ENCODE peak calls at places on chromosomes 6 and 20, in five cellular contexts. Z, T, H, L and U are unnamed samples.

GRCh38 chr6:159110013-159110412 is 59.2 kb upstream of the FNDC1 start:
- DNase-seq in L (no peak), H (peak; percentile 65), T (no peak), Z (no peak), U (peak; percentile 40)

GRCh38 chr6:105259912-105260889 is 80.4 kb upstream of the POPDC3 start:
- DNase-seq in H (peak; percentile 11), Z (no peak), T (no peak), L (no peak), U (no peak)

GRCh38 chr20:35145141-35145564 is 2.0 kb downstream of the EDEM2 start:
- DNase-seq in Z (no peak), L (no peak), H (peak; percentile 81), T (no peak), U (peak; percentile 25)

GRCh38 chr6:37375376-37375775 is 21.6 kb downstream of the RNF8 start:
- DNase-seq in H (no peak), T (no peak), Z (no peak), L (no peak), U (no peak)

GRCh38 chr6:36917541-36918193 is 31.9 kb downstream of the C6orf89 start:
- DNase-seq in H (peak; percentile 41), L (no peak), Z (no peak), T (no peak), U (no peak)

GRCh38 chr6:38107073-38107472 is 287.5 kb downstream of the ZFAND3 start:
- DNase-seq in T (no peak), L (no peak), H (no peak), Z (no peak), U (no peak)

GRCh38 chr6:36698196-36698595 is 570 bp downstream of the RAB44 start:
- DNase-seq in T (no peak), Z (no peak), L (no peak), H (no peak), U (no peak)

GRCh38 chr6:159444073-159444472 is 249.0 kb downstream of the SOD2 start:
- DNase-seq in H (no peak), L (no peak), Z (no peak), T (no peak), U (no peak)

GRCh38 chr6:104789770-104790190 is 69.9 kb downstream of the HACE1 start:
- DNase-seq in H (peak; percentile 77), T (no peak), L (no peak), Z (no peak), U (no peak)

GRCh38 chr6:157510329-157511188 is 129.6 kb downstream of the ZDHHC14 start:
- DNase-seq in T (no peak), H (no peak), L (no peak), Z (no peak), U (no peak)

GRCh38 chr6:75611011-75611701 is 9.5 kb downstream of the SENP6 start:
- DNase-seq in Z (no peak), L (no peak), H (no peak), T (no peak), U (no peak)

GRCh38 chr6:155444120-155444917 is 11.3 kb downstream of the NOX3 start:
- DNase-seq in H (peak; percentile 17), Z (no peak), T (no peak), L (no peak), U (no peak)

GRCh38 chr20:7841291-7841966 is 98.8 kb downstream of the HAO1 start:
- DNase-seq in Z (no peak), H (peak; percentile 52), T (no peak), L (no peak), U (no peak)

GRCh38 chr6:1004885-1005635 is 306.8 kb upstream of the FOXQ1 start:
- DNase-seq in H (no peak), Z (no peak), T (no peak), L (no peak), U (no peak)

GRCh38 chr20:33659341-33660034 is 2.6 kb upstream of the C20orf144 start:
- DNase-seq in T (no peak), H (no peak), L (no peak), Z (peak; percentile 37), U (no peak)

GRCh38 chr6:76774750-76775396 is 688.4 kb downstream of the HTR1B start:
- DNase-seq in L (no peak), Z (peak; percentile 65), T (no peak), H (peak; percentile 75), U (no peak)

GRCh38 chr20:39645130-39645529 is 683.0 kb downstream of the DHX35 start:
- DNase-seq in T (no peak), L (no peak), H (no peak), Z (no peak), U (no peak)

GRCh38 chr20:10985536-10985935 is 311.7 kb upstream of the JAG1 start:
- DNase-seq in L (no peak), T (no peak), H (peak; percentile 65), Z (no peak), U (no peak)

GRCh38 chr6:77341058-77341986 is 122.0 kb downstream of the HTR1B start:
- DNase-seq in Z (no peak), T (no peak), H (peak; percentile 57), L (peak; percentile 37), U (no peak)

GRCh38 chr6:35396991-35397390 is 54.6 kb downstream of the PPARD start:
- DNase-seq in L (no peak), Z (no peak), H (no peak), T (no peak), U (no peak)

GRCh38 chr6:109816452-109817374 is 125.6 kb downstream of the FIG4 start:
- DNase-seq in Z (peak; percentile 25), L (no peak), H (no peak), T (no peak), U (no peak)

GRCh38 chr6:36544228-36544627 is 3.1 kb downstream of the STK38 start:
- DNase-seq in T (peak; percentile 61), Z (no peak), L (no peak), H (peak; percentile 13), U (peak; percentile 88)

GRCh38 chr6:141107562-141108160 is 1025.1 kb upstream of the GJE1 start:
- DNase-seq in T (no peak), Z (no peak), L (no peak), H (peak; percentile 14), U (no peak)

GRCh38 chr6:32047084-32047478 is 8.9 kb downstream of the CYP21A2 start:
- DNase-seq in Z (peak; percentile 71), L (peak; percentile 46), H (peak; percentile 22), T (no peak), U (no peak)

GRCh38 chr6:78093861-78094360 is 441.1 kb downstream of the MEI4 start:
- DNase-seq in Z (no peak), H (no peak), L (no peak), T (no peak), U (no peak)

GRCh38 chr20:52766645-52767435 is 205.3 kb upstream of the TSHZ2 start:
- DNase-seq in L (no peak), Z (no peak), H (no peak), T (no peak), U (no peak)

GRCh38 chr6:131807644-131808459 is at the start of gene ENPP1:
- DNase-seq in T (peak; percentile 44), L (peak; percentile 80), Z (peak; percentile 87), H (peak; percentile 64), U (peak; percentile 52)

GRCh38 chr6:117272032-117272866 is 6.9 kb downstream of the VGLL2 start:
- DNase-seq in Z (no peak), L (no peak), H (no peak), T (no peak), U (no peak)

GRCh38 chr6:128252293-128253176 is 267.9 kb downstream of the PTPRK start:
- DNase-seq in Z (no peak), H (no peak), L (no peak), T (no peak), U (no peak)

GRCh38 chr6:119269266-119270103 is 80.1 kb downstream of the MAN1A1 start:
- DNase-seq in T (no peak), H (no peak), Z (no peak), L (no peak), U (no peak)
- H3K4me1 ChIP-seq in T (peaks cover 13% of the 10 kb centered on the region), H (no peaks in the 10 kb centered on the region), Z (peaks cover 2% of the 10 kb centered on the region), L (no peaks in the 10 kb centered on the region), U (peaks cover 13% of the 10 kb centered on the region)

GRCh38 chr20:60447703-60448102 is 489.5 kb downstream of the CDH26 start:
- DNase-seq in T (no peak), L (no peak), Z (no peak), H (no peak), U (no peak)
- H3K27me3 ChIP-seq in T (no peaks in the 10 kb centered on the region), L (no peaks in the 10 kb centered on the region), Z (no peaks in the 10 kb centered on the region), H (no peaks in the 10 kb centered on the region), U (no peaks in the 10 kb centered on the region)

GRCh38 chr6:3869632-3870527 is 20.7 kb downstream of the FAM50B start:
- DNase-seq in Z (no peak), L (no peak), H (no peak), T (no peak), U (no peak)

GRCh38 chr6:3865463-3865862 is 16.3 kb downstream of the FAM50B start:
- DNase-seq in L (no peak), Z (no peak), T (no peak), H (no peak), U (no peak)

GRCh38 chr6:3868544-3868943 is 19.4 kb downstream of the FAM50B start:
- DNase-seq in H (peak; percentile 57), Z (no peak), L (no peak), T (no peak), U (no peak)

GRCh38 chr6:3869284-3869631 is 20.1 kb downstream of the FAM50B start:
- DNase-seq in Z (no peak), H (no peak), L (no peak), T (no peak), U (no peak)

GRCh38 chr6:3867616-3868502 is 18.7 kb downstream of the FAM50B start:
- DNase-seq in L (no peak), T (no peak), H (peak; percentile 48), Z (no peak), U (no peak)
- H3K4me3 ChIP-seq in L (no peak overlapping the region), T (no peak overlapping the region), H (no peak overlapping the region), Z (no peak overlapping the region), U (no peak overlapping the region)

DNA sequence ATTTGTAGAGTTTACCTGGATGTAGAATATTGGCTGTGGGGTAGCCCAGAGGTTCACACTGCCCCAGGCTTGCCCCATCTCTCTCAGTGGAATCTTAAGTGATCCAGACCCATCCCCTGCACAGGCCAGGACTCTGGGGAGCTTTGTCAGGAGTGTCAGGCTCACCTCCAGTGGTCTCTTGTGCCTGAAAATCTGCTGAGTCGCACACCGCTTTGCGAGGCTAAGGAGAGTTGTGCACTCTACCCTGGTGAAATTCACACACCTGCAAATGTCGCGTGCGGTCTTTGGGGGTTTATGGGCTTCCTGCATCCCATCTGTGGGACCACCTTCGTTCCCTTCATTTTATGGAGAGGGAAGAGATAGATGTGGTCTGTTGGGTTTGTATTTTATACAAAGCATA is 63.6 kb upstream of the KIF25 start:
- DNase-seq in L (no peak), Z (no peak), T (no peak), H (no peak), U (no peak)
- H3K4me1 ChIP-seq in L (peaks cover 35% of the 10 kb centered on the region), Z (no peaks in the 10 kb centered on the region), T (no peaks in the 10 kb centered on the region), H (peaks cover 18% of the 10 kb centered on the region), U (no peaks in the 10 kb centered on the region)

DNA sequence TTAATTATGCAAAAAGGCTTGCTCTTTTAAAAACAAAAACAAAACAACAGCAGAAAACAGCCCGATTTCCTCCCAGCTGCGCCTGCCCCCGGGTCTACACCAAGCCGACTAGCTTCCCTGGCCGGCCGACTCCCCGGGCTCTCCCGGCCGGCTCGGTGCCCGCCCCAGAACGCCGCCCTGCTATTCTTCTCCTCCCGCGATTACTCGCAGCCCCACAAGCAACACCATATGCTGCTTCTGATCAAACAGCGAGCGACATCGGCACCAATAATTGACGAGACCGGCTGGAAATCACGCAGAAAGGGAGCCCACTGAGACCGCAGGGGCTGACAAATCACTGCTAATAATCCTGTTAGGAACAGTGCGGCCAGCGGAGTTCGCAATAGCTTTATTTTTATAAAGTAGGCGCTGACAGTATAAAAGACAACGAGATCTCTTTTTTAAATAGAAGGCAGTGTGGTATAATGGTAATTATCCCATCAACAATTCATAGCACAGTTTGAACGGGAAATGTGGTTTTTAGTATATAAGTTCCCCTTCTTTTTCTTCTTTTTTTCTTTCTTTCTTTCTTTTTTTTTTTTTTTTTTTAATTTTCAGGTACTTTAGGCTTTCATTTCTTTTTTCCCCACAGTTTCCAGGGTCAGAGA is 3.3 kb downstream of the SIM1 start:
- DNase-seq in T (no peak), L (no peak), H (no peak), Z (no peak), U (no peak)
- H3K27me3 ChIP-seq in T (peaks cover 75% of the 10 kb centered on the region), L (peaks cover 100% of the 10 kb centered on the region), H (peaks cover 100% of the 10 kb centered on the region), Z (no peaks in the 10 kb centered on the region), U (peaks cover 86% of the 10 kb centered on the region)